ENCODE peak calls at places on chromosome 4, in eight cellular contexts. K is right atrium auricular region; H is CD8-positive, alpha-beta memory T cell; L is effector memory CD4-positive, alpha-beta T cell; F is heart right ventricle; U is cardiac muscle cell; J is CD8-positive, alpha-beta T cell; B is heart left ventricle. Q is an unnamed sample.
A peak's percentile ranks its signal among the peaks of the same experiment; 100 is the strongest.

GRCh38 chr4:86114563-86114962 is 245.3 kb downstream of the MAPK10 start:
- DNase-seq in K (no peak), H (no peak), L (no peak), F (no peak), U (no peak), J (no peak), B (no peak), Q (no peak)

GRCh38 chr4:35247047-35247446 is 997.3 kb downstream of the ARAP2 start:
- DNase-seq in K (no peak), H (no peak), L (no peak), F (no peak), U (no peak), J (no peak), B (no peak), Q (no peak)

GRCh38 chr4:102429553-102429952 is 71.6 kb upstream of the NFKB1 start:
- DNase-seq in K (no peak), H (no peak), L (no peak), F (no peak), U (peak; percentile 82), J (no peak), B (no peak), Q (no peak)

GRCh38 chr4:82017680-82018079 is 356.1 kb downstream of the HNRNPD start:
- DNase-seq in K (no peak), H (no peak), L (no peak), F (no peak), U (peak; percentile 52), J (no peak), B (no peak), Q (no peak)

GRCh38 chr4:68373513-68373912 is 23.6 kb upstream of the YTHDC1 start:
- DNase-seq in K (peak; percentile 75), H (peak; percentile 35), L (peak; percentile 23), F (peak; percentile 79), U (peak; percentile 89), J (peak; percentile 60), B (peak; percentile 86), Q (peak; percentile 57)

GRCh38 chr4:119794681-119795080 is 166.1 kb upstream of the PDE5A start:
- DNase-seq in K (no peak), H (no peak), L (no peak), F (no peak), U (no peak), J (no peak), B (no peak), Q (no peak)

GRCh38 chr4:6912412-6912811 is 2.8 kb downstream of the TBC1D14 start:
- DNase-seq in K (no peak), H (no peak), L (no peak), F (no peak), U (no peak), J (no peak), B (no peak), Q (no peak)

GRCh38 chr4:19776929-19777328 is 474.8 kb upstream of the SLIT2 start:
- DNase-seq in K (no peak), H (no peak), L (no peak), F (no peak), U (peak; percentile 37), J (no peak), B (no peak), Q (no peak)

GRCh38 chr4:81040175-81040659 is 9.7 kb downstream of the BMP3 start:
- DNase-seq in K (no peak), H (no peak), L (no peak), F (no peak), U (peak; percentile 55), J (no peak), B (no peak), Q (no peak)

GRCh38 chr4:13990596-13991589 is 363.4 kb upstream of the BOD1L1 start:
- DNase-seq in K (no peak), H (no peak), L (no peak), F (no peak), U (peak; percentile 46), J (no peak), B (no peak), Q (no peak)

GRCh38 chr4:163249042-163249441 is 82.4 kb upstream of the NAF1 start:
- DNase-seq in K (no peak), H (no peak), L (no peak), F (no peak), U (no peak), J (no peak), B (no peak), Q (no peak)

GRCh38 chr4:74453846-74454742 is 9.2 kb downstream of the AREG start:
- DNase-seq in K (no peak), H (no peak), L (no peak), F (no peak), U (no peak), J (no peak), B (no peak), Q (no peak)

GRCh38 chr4:73034896-73035295 is 34.6 kb downstream of the COX18 start:
- DNase-seq in K (no peak), H (no peak), L (no peak), F (no peak), U (no peak), J (no peak), B (no peak), Q (no peak)

GRCh38 chr4:54189140-54189539 is 40.0 kb upstream of the PDGFRA start:
- DNase-seq in K (no peak), H (no peak), L (no peak), F (no peak), U (peak; percentile 61), J (no peak), B (no peak), Q (no peak)

GRCh38 chr4:4456816-4457578 is 70.1 kb downstream of the NSG1 start:
- DNase-seq in K (no peak), H (no peak), L (no peak), F (no peak), U (no peak), J (no peak), B (no peak), Q (no peak)

GRCh38 chr4:173680278-173680677 is 150.2 kb upstream of the HAND2 start:
- DNase-seq in K (no peak), H (no peak), L (no peak), F (peak; percentile 44), U (no peak), J (no peak), B (peak; percentile 64), Q (no peak)

GRCh38 chr4:17027495-17027894 is 129.1 kb upstream of the LDB2 start:
- DNase-seq in K (no peak), H (no peak), L (no peak), F (no peak), U (peak; percentile 97), J (no peak), B (no peak), Q (no peak)

GRCh38 chr4:134308910-134309309 is 107.3 kb upstream of the PABPC4L start:
- DNase-seq in K (no peak), H (no peak), L (no peak), F (no peak), U (no peak), J (no peak), B (no peak), Q (no peak)
- H3K4me1 ChIP-seq in K (no peaks in the 10 kb centered on the region), H (no peaks in the 10 kb centered on the region), L (no peaks in the 10 kb centered on the region), F (no peaks in the 10 kb centered on the region), U (no peaks in the 10 kb centered on the region), J (no peaks in the 10 kb centered on the region), B (no peaks in the 10 kb centered on the region), Q (no peaks in the 10 kb centered on the region)

GRCh38 chr4:122052714-122053113 is 99.4 kb upstream of the BLTP1 start:
- DNase-seq in K (no peak), H (no peak), L (no peak), F (no peak), U (no peak), J (no peak), B (no peak), Q (no peak)
- H3K4me3 ChIP-seq in K (no peak overlapping the region), H (no peak overlapping the region), L (no peak overlapping the region), F (no peak overlapping the region), U (peak overlapping the region; percentile 5), J (no peak overlapping the region), B (no peak overlapping the region), Q (no peak overlapping the region)

DNA sequence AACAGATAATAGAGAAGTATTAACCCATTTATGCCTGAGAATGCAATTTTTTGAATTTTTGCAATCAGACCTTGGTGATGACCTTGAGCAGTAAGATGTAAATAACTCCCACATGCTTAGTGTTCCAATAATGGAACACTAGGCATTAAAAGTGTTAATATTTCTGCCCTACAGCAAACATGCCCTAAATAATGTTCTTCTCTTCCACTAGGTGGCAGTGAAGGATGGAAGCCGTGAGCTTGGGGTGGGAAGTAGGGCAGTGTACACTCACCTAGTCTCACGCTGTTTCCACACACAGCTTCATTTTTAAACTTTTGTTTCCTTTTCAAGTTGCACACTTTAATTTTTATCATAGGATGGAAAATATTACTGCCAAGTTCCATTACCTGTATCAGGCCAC is 613.1 kb upstream of the HS3ST1 start:
- DNase-seq in K (no peak), H (no peak), L (no peak), F (no peak), U (peak; percentile 52), J (no peak), B (no peak), Q (no peak)
- H3K4me1 ChIP-seq in K (no peaks in the 10 kb centered on the region), H (no peaks in the 10 kb centered on the region), L (no peaks in the 10 kb centered on the region), F (no peaks in the 10 kb centered on the region), U (no peaks in the 10 kb centered on the region), J (no peaks in the 10 kb centered on the region), B (no peaks in the 10 kb centered on the region), Q (no peaks in the 10 kb centered on the region)

GRCh38 chr4:8556341-8557150 is 23.6 kb upstream of the GPR78 start:
- DNase-seq in K (no peak), H (no peak), L (no peak), F (no peak), U (peak; percentile 19), J (no peak), B (no peak), Q (no peak)
- H3K4me3 ChIP-seq in K (no peak overlapping the region), H (no peak overlapping the region), L (no peak overlapping the region), F (no peak overlapping the region), U (no peak overlapping the region), J (no peak overlapping the region), B (no peak overlapping the region), Q (no peak overlapping the region)

GRCh38 chr4:169251291-169252235 is 19.2 kb downstream of the SH3RF1 start:
- DNase-seq in K (no peak), H (no peak), L (no peak), F (no peak), U (no peak), J (no peak), B (no peak), Q (no peak)
- H3K4me1 ChIP-seq in K (no peaks in the 10 kb centered on the region), H (no peaks in the 10 kb centered on the region), L (no peaks in the 10 kb centered on the region), F (peaks cover 43% of the 10 kb centered on the region), U (peaks cover 17% of the 10 kb centered on the region), J (no peaks in the 10 kb centered on the region), B (peaks cover 34% of the 10 kb centered on the region), Q (peaks cover 14% of the 10 kb centered on the region)

DNA sequence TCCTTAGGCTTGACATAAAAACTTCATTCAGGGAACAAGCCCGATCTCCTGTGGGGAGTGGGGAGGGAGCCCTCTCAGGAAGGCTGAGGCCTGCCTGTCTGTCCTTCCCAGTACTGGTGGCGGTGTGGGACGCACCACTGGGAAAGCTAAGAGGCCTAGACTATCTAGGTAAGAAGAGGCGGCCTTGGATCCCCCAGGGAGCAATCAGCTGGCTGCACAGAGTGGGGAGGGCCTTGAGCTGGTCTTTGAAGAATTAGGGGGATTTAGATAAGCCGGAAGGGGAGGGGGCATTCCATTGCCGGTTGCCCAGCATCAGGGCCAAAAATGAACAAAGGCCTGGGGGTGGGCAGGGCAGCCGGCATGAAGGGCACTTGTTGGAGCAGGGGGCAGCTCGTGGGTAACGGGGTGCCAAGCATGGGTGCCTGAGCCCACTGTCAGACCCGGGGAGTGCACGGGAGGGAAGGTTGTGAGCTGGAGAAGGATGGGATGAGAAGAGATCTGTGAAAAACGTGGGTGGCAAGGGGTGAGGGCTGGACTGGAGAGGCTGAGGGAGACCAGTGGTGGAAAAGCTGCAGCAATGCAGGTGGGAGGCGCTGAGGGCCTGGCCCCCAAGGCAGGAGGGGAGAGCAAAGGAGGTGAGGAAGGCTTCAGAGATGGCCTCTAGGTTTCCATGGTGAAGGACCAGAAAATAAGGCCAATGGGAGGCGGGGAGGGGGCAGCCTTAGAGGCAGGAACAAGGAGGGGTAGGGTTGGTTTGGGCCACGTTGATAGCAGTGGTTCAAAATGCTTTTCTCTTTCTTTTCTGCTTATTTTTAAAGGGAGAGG is 8.5 kb downstream of the KLF3 start:
- DNase-seq in K (no peak), H (no peak), L (no peak), F (no peak), U (no peak), J (no peak), B (no peak), Q (no peak)
- H3K4me3 ChIP-seq in K (peak overlapping the region; percentile 12), H (peak overlapping the region; percentile 25), L (no peak overlapping the region), F (no peak overlapping the region), U (no peak overlapping the region), J (peak overlapping the region; percentile 7), B (peak overlapping the region; percentile 5), Q (no peak overlapping the region)